ENCODE peak calls at places on chromosome 13, in ten cellular contexts. J is neural crest cell, K is H9, U is AG10803, Y is A549, C is fibroblast of the aortic adventitia, V is GM06990, M is GM12878, Z is omental fat pad, F is cardiac fibroblast. P is an unnamed sample.

GRCh38 chr13:71303144-71303543 is 563.9 kb downstream of the DACH1 start:
- DNase-seq in Y (no peak), F (peak; percentile 11), C (no peak), Z (no peak), J (no peak), V (no peak), K (no peak), U (no peak), M (no peak), P (no peak)

GRCh38 chr13:19606152-19606551 is 27.3 kb upstream of the MPHOSPH8 start:
- DNase-seq in F (peak; percentile 14), J (no peak), Y (peak; percentile 17), M (no peak), Z (no peak), V (no peak), U (peak; percentile 6), K (no peak), C (peak; percentile 11), P (no peak)

GRCh38 chr13:77810891-77811290 is 107.7 kb downstream of the EDNRB start:
- DNase-seq in F (no peak), Z (no peak), U (no peak), K (no peak), V (no peak), Y (no peak), M (no peak), J (no peak), C (no peak), P (no peak)

GRCh38 chr13:88887045-88887662 is 1216.0 kb downstream of the SLITRK5 start:
- DNase-seq in K (peak; percentile 43), V (no peak), J (no peak), Z (no peak), Y (no peak), M (no peak), C (no peak), U (no peak), F (no peak), P (no peak)

GRCh38 chr13:53141336-53141735 is 112.7 kb downstream of the OLFM4 start:
- DNase-seq in J (no peak), U (no peak), V (no peak), K (no peak), Y (no peak), C (no peak), Z (no peak), M (no peak), F (no peak), P (no peak)

GRCh38 chr13:49629196-49629938 is 1.1 kb downstream of the ARL11 start:
- DNase-seq in V (no peak), Y (no peak), J (no peak), C (no peak), U (no peak), K (no peak), F (no peak), Z (no peak), M (no peak), P (no peak)

GRCh38 chr13:23743269-23743668 is 145.9 kb downstream of the MIPEP start:
- DNase-seq in U (no peak), V (no peak), K (no peak), Z (no peak), C (no peak), Y (peak; percentile 41), M (no peak), J (no peak), F (no peak), P (no peak)

GRCh38 chr13:23796546-23796945 is 92.7 kb downstream of the MIPEP start:
- DNase-seq in U (no peak), J (no peak), C (no peak), Z (no peak), M (no peak), K (no peak), Y (no peak), F (peak; percentile 12), V (no peak), P (no peak)

GRCh38 chr13:51257187-51257586 is 35.0 kb downstream of the FAM124A start:
- DNase-seq in U (no peak), K (no peak), F (no peak), M (no peak), Y (no peak), C (no peak), J (no peak), V (no peak), Z (no peak), P (no peak)
- TF ChIP-seq CTCF in U (no peak), K (peak; percentile 47), F (peak; percentile 8), M (no peak), Y (no peak), C (no peak), J (no peak), V (no peak), Z (no peak), P (no peak)

DNA sequence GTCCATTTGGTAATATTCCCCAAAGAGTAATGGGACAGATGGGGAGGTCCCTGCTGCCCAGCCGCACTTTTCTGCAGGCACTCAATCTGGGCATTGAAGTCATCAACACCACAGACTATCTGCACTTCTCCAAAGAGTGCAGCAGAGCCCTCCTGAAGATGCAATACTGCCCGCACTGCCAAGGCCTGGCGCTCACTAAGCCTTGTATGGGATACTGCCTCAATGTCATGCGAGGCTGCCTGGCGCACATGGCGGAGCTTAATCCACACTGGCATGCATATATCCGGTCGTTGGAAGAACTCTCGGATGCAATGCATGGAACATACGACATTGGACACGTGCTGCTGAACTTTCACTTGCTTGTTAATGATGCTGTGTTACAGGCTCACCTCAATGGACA is 295.0 kb downstream of the GPC5 start:
- DNase-seq in K (no peak), Z (no peak), U (no peak), M (no peak), V (no peak), C (no peak), Y (no peak), J (no peak), F (no peak), P (no peak)
- TF ChIP-seq CTCF in K (no peak), Z (no peak), U (no peak), M (no peak), V (no peak), C (no peak), Y (no peak), J (no peak), F (no peak), P (no peak)

DNA sequence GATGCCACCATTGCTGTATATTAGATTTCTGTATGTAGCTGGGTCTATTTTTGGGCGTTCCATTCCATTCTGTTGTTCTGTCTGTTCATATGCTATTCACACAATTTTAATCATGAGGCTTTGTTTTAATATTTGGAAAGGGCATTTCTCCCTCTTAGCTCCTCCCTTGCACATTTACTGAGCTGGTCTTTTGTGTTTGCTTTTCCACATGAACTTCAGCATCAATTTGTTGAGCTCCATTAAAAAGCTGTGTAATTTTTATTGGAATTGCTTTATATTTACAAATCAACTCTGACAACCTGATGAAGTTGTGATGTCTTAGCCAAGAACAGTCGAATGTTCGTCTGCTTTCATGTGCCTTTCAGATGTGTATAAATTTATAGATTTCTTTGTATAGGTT is 14.0 kb downstream of the WASF3 start:
- DNase-seq in V (no peak), U (no peak), K (no peak), J (no peak), M (no peak), Z (no peak), C (no peak), Y (no peak), F (no peak), P (no peak)
- TF ChIP-seq CTCF in V (no peak), U (no peak), K (no peak), J (no peak), M (no peak), Z (no peak), C (no peak), Y (no peak), F (no peak), P (no peak)

DNA sequence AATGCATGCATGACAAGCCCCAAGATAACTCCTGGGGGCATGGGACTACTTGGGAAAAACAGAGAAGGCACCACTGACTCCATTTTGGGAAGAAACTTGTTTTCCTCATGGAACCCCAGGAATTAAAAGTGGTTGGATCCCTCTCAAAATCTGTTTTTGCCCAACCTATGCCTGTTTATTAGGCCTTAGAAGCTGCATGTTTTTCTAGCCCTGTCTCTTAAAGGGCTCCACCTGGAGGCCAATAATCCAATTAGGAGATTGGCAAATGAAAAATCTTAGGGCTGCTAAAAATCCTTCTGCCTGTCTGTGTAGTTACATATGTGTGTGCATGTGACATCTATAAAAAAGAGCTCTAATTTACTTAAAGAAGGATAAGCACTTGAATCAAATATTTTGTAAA is 26.9 kb downstream of the MED4 start:
- DNase-seq in K (no peak), V (no peak), Z (no peak), C (no peak), M (no peak), J (no peak), F (no peak), U (no peak), Y (no peak), P (no peak)
- TF ChIP-seq CTCF in K (peak; percentile 32), V (peak; percentile 35), Z (no peak), C (no peak), M (peak; percentile 26), J (peak; percentile 25), F (no peak), U (no peak), Y (no peak), P (no peak)

DNA sequence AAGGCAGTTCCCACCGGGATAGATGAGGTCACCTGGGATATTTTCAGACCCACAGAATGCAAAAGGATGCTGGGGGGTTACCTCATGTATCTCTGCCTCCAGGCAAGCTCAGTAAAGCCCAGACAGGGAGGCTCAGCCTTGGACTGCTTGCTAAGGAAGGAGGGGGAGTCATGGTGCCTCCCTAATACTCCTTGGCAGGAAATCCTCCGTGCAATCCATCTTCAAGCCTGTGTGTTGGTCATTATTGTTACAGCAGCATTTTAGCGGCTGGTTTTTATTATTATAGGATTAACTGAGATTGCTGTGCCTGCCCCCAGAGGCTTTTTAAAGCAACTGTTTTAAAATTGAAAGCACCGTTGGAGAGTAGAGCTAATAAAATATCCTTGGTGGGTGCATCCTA is 188.5 kb upstream of the UBL3 start:
- DNase-seq in M (no peak), C (peak; percentile 80), J (no peak), K (no peak), Y (no peak), U (peak; percentile 78), V (no peak), Z (no peak), F (peak; percentile 35), P (no peak)
- TF ChIP-seq CTCF in M (no peak), C (peak; percentile 34), J (peak; percentile 12), K (no peak), Y (no peak), U (peak; percentile 44), V (no peak), Z (no peak), F (no peak), P (no peak)

DNA sequence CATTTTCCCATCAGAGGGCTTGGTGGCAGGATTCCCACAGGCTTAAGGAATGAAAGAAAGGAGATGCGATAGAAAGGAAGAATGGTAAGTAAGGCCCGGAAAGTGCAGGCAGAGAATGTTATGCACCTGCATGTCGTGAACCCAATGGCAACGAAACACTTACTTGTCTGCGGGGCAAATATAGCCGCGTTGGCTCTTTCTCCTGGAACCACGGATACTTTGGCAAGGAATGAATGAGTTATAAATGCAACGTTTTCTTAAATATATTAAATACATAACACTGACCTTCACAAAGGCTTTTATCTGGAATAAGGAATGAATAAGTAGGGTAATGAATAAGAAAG is 192.1 kb downstream of the KATNAL1 start:
- DNase-seq in C (no peak), M (no peak), F (no peak), U (no peak), K (no peak), Z (no peak), J (no peak), V (no peak), Y (no peak), P (no peak)
- TF ChIP-seq CTCF in C (no peak), M (no peak), F (no peak), U (no peak), K (no peak), Z (no peak), J (peak; percentile 40), V (no peak), Y (no peak), P (no peak)